ENCODE peak calls at places on chromosomes 4 and X, in four cellular contexts. T, C, E and F are unnamed samples.
A peak's percentile ranks its signal among the peaks of the same experiment; 100 is the strongest.

GRCh38 chr4:182277402-182277801 is 34.2 kb downstream of the TENM3 start:
- DNase-seq in E (no peak), C (no peak), T (no peak), F (no peak)

GRCh38 chr4:4574792-4575191 is 32.9 kb upstream of the STX18 start:
- DNase-seq in E (peak; percentile 48), C (peak; percentile 32), T (no peak), F (no peak)

GRCh38 chr4:37561196-37561802 is 124.9 kb downstream of the RELL1 start:
- DNase-seq in C (no peak), T (no peak), E (no peak), F (no peak)

GRCh38 chr4:85821688-85822087 is 346.7 kb downstream of the ARHGAP24 start:
- DNase-seq in E (no peak), C (no peak), T (no peak), F (no peak)

GRCh38 chr4:47120783-47121182 is 89.4 kb downstream of the GABRB1 start:
- DNase-seq in C (no peak), E (no peak), T (no peak), F (no peak)

GRCh38 chrX:43140546-43140945 is 362.6 kb upstream of the PPP1R2C start:
- DNase-seq in E (no peak), T (no peak), C (no peak), F (no peak)

GRCh38 chr4:31674313-31674947 is 954.3 kb downstream of the PCDH7 start:
- DNase-seq in E (peak; percentile 46), T (no peak), C (peak; percentile 23), F (peak; percentile 1)

GRCh38 chr4:76856183-76856969 is 41.6 kb downstream of the SOWAHB start:
- DNase-seq in T (no peak), C (peak; percentile 49), E (no peak), F (no peak)

GRCh38 chr4:158728256-158728655 is 5.1 kb upstream of the PPID start:
- DNase-seq in E (no peak), C (no peak), T (no peak), F (no peak)

GRCh38 chr4:181548873-181549541 is 694.2 kb upstream of the TENM3 start:
- DNase-seq in T (no peak), E (no peak), C (no peak), F (no peak)

GRCh38 chr4:3342182-3342854 is 49.5 kb downstream of the RGS12 start:
- DNase-seq in T (no peak), C (no peak), E (no peak), F (no peak)

GRCh38 chrX:135324463-135324862 is 15.2 kb downstream of the ETDC start:
- DNase-seq in T (no peak), C (no peak), E (no peak), F (no peak)

GRCh38 chrX:101062171-101062570 is 10.3 kb upstream of the TRMT2B start:
- DNase-seq in T (no peak), C (no peak), E (no peak), F (no peak)

GRCh38 chr4:82899339-82899738 is 1.2 kb upstream of the THAP9 start:
- DNase-seq in T (no peak), C (no peak), E (peak; percentile 47), F (peak; percentile 33)

GRCh38 chrX:4656419-4656818 is 943.0 kb upstream of the PRKX start:
- DNase-seq in C (no peak), E (no peak), T (no peak), F (no peak)

GRCh38 chrX:47514553-47515235 is 31.7 kb upstream of the ZNF41 start:
- DNase-seq in T (no peak), E (no peak), C (no peak), F (no peak)

GRCh38 chrX:2608638-2609430 is 82.3 kb upstream of the CD99 start:
- DNase-seq in E (peak; percentile 95), T (peak; percentile 79), C (peak; percentile 62), F (peak; percentile 85)